ENCODE peak calls at places on chromosomes 1 and 21, in five cellular contexts. V, Q, Y, U and R are unnamed samples.
A peak's percentile ranks its signal among the peaks of the same experiment; 100 is the strongest.

GRCh38 chr1:60848583-60849188 is 233.7 kb upstream of the NFIA start:
- DNase-seq in V (no peak), Q (peak; percentile 54), Y (peak; percentile 28), U (peak; percentile 76), R (no peak)

GRCh38 chr1:170537798-170538503 is 6.0 kb downstream of the GORAB start:
- DNase-seq in V (no peak), Q (no peak), Y (no peak), U (no peak), R (no peak)

GRCh38 chr1:53166366-53166765 is 23.9 kb upstream of the SLC1A7 start:
- DNase-seq in V (no peak), Q (no peak), Y (no peak), U (no peak), R (no peak)

GRCh38 chr1:100769906-100770646 is 50.5 kb downstream of the VCAM1 start:
- DNase-seq in V (no peak), Q (no peak), Y (no peak), U (no peak), R (no peak)

GRCh38 chr1:110171134-110171733 is 20.9 kb downstream of the SLC6A17 start:
- DNase-seq in V (peak; percentile 88), Q (no peak), Y (no peak), U (no peak), R (no peak)

GRCh38 chr1:171290611-171291010 is 23.4 kb upstream of the FMO4 start:
- DNase-seq in V (no peak), Q (no peak), Y (no peak), U (no peak), R (no peak)

GRCh38 chr21:44914176-44914874 is 6.4 kb downstream of the ITGB2 start:
- DNase-seq in V (no peak), Q (no peak), Y (no peak), U (no peak), R (peak; percentile 93)

GRCh38 chr1:110234691-110235090 is 24.6 kb downstream of the KCNC4 start:
- DNase-seq in V (no peak), Q (no peak), Y (no peak), U (no peak), R (no peak)

DNA sequence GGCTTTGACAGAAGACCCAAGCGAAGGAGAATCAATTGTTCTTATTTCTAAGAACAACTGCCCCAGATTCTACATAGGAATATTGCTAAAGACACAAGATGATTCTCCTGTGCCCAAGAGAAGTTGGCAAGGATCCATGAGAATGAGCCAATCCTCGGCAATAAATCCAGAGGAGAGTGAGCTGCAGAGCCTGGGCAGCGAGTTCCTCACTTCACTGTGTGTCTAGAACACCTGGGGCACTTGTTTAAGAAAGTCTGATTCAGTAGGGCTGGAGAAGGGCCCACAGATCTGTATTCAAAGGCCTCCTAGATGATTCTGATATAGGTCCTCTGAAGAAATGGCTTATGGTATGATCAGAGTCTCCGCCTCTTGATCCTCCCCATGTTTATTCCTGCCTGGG is 31.8 kb downstream of the GADD45A start:
- DNase-seq in V (no peak), Q (no peak), Y (no peak), U (no peak), R (no peak)
- TF ChIP-seq REST in V (no peak), Q (no peak), Y (no peak), U (no peak), R (no peak)

DNA sequence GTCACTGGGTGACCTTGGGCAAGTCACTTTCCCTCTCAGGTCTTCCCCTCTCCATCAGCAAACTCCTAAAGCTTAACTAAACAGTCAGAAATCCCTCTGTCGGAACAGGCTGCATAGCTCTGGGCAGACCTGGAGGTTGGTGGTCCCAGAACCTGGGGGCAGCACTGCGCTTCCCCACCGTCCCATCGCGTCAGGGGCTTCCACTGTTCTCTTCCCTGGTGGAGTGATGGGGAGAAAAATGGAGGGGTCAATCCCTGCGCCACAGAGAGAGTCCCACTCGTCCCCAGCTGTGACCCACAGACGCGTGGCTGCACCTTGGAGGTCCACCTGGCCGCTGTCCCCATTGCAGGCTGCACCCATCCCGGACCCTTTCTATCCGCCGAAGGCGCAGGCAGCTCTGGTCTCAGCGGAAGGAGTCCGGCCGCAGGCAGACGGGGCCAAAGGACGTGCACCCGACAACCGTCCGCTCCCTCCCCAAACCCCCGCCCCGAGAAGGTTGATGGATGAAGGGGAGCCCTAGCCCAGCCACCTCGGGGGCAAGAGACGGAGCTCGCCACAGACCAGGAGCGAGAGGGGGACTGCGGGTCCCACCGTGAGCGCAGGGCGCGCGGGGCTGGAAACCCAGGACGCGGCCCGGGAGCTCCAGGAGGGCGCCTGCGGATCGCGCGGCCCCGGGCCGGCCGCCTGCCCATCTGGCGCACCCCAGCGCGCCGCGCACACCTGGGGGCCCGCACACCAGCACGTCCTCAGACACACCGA is 585 bp upstream of the WNT3A start:
- DNase-seq in V (peak; percentile 34), Q (no peak), Y (no peak), U (peak; percentile 56), R (no peak)
- H3K27me3 ChIP-seq in V (peaks cover 42% of the 10 kb centered on the region), Q (no peaks in the 10 kb centered on the region), Y (peaks cover 15% of the 10 kb centered on the region), U (peaks cover 98% of the 10 kb centered on the region), R (peaks cover 60% of the 10 kb centered on the region)

DNA sequence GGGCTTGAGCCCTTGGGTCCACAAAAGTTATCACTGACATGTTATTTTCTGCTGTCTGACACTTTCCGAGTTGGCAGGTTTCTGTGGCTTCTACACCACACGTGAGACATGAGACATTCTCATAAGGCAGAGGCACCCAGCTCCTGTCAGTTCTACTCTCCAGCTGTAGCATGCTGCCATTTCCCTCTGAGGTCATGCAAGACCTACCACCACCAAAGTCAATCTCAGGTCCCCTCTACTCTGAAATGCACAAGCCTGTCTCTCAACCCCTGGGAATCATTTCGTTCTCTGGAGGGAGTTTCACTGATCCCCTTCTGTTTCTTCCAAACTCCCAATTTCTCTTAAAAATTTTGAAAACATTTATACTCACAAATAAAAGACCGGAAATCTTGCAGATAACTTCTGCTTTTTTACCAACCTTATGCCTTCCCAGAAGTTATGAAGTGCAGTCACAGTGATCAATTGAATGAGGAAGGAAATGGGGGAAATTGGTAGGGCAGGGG is 39.5 kb upstream of the CR2 start:
- DNase-seq in V (no peak), Q (no peak), Y (no peak), U (no peak), R (peak; percentile 86)
- TF ChIP-seq POLR2AphosphoS5 in V (no peak), Q (no peak), Y (no peak), U (no peak), R (peak; percentile 61)

GRCh38 chr1:228092342-228093049 is 10.0 kb downstream of the ARF1 start:
- DNase-seq in V (no peak), Q (no peak), Y (no peak), U (no peak), R (no peak)

GRCh38 chr1:228091084-228091483 is 8.6 kb downstream of the ARF1 start:
- DNase-seq in V (no peak), Q (no peak), Y (no peak), U (no peak), R (no peak)

GRCh38 chr1:228094432-228095016 is 8.6 kb downstream of the C1orf35 start:
- DNase-seq in V (peak; percentile 10), Q (no peak), Y (no peak), U (no peak), R (no peak)

GRCh38 chr1:228095161-228095560 is 8.0 kb downstream of the C1orf35 start:
- DNase-seq in V (peak; percentile 8), Q (no peak), Y (no peak), U (no peak), R (no peak)

GRCh38 chr1:228093050-228093906 is 9.8 kb downstream of the C1orf35 start:
- DNase-seq in V (no peak), Q (no peak), Y (no peak), U (no peak), R (no peak)
- TF ChIP-seq REST in V (no peak), Q (no peak), Y (no peak), U (no peak), R (no peak)

DNA sequence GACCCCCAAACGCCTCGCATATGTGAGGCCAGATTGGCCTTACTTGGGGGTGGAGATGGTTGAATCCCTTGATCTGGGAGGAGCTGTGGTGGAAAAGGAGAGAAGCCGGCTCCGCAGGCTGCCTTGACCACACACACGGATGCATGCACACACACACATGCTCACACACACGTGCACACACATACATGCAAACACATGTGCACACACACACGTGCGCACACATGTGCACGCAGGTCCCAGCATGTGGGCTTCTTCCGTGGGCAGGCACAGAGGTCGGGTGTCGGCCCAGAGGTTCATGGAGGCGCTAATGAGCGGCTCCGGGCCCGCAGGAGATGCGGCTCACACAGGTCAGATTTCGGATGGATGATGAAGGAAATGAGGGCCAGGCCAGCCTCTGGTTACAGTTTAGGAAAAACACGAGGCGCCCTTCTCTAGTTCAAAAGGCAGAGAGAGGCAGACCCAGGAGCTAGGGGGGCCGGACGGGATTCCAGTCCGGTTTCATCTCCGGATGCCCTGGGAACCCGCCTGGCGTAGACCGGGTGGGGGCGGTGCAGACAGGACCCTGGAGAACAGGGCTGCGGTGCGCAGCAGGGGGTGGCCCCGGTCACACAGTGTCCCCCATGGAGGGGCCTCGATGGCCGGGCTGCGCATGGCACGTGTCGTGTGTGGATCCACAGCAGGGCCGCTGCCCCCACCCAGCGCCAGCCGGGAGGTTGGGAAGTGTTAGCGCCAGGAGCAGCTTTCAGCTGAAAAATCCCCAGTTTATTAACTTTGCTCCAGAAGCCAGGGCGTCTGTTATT is 91.1 kb upstream of the ACTRT2 start:
- DNase-seq in V (no peak), Q (no peak), Y (no peak), U (no peak), R (no peak)
- H3K27me3 ChIP-seq in V (no peaks in the 10 kb centered on the region), Q (no peaks in the 10 kb centered on the region), Y (peaks cover 4% of the 10 kb centered on the region), U (no peaks in the 10 kb centered on the region), R (no peaks in the 10 kb centered on the region)

DNA sequence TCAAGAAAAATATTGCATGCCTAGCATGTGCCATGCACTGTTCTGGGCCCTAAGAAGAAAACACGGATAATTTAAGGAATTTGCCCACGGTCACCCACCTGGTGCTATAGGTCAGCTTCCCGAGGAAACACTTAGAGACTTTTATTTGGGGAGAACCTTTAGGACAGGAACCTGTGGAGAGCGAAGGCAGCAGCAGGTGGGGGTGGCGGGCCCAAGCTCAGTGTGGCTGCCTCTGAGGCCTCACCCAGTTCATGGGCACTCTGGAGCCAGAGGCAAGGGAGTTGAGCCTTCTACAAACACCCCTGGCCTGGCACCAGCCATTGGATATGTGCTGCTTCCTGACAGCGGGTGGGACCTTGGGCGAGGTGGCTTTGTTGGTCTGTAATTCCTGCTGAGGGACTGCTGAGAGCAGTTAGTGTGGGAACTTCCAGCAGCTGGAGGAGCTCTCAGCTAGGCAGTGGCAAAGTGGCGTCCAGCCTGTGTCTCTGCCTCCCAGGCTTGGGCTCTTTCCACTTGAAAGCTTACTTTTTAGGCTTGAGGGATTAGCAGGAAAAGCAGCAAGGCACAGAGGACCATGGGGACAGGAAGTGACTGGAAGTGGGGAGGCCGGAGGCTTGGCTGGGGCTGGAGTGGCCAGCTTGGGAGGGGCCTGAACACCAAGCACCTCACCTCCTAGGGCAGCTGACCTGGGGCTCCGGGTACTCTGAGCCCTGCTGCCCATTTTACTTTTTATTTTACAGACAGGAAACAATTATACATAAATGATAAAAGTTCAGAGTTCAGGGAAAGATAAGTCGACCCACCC is 19.1 kb downstream of the MRPL37 start:
- DNase-seq in V (no peak), Q (no peak), Y (no peak), U (no peak), R (no peak)
- TF ChIP-seq POLR2AphosphoS5 in V (no peak), Q (no peak), Y (no peak), U (no peak), R (peak; percentile 31)